ENCODE peak calls at places on chromosomes 6 and 20, in six cellular contexts. P is activated B cell treated with CpG ODN at 0.5 μM for 24 hours, G is HFF-Myc, U is natural killer cell, K is GM10248, L is nephron progenitor cell. I is an unnamed sample.
A peak's percentile ranks its signal among the peaks of the same experiment; 100 is the strongest.

GRCh38 chr20:991850-992249 is 10.3 kb downstream of the RSPO4 start:
- DNase-seq in P (no peak), G (no peak), U (no peak), K (no peak), L (no peak), I (no peak)

GRCh38 chr20:2217857-2218529 is 77.8 kb upstream of the TGM3 start:
- DNase-seq in P (peak; percentile 21), G (no peak), U (no peak), K (no peak), L (no peak), I (no peak)

GRCh38 chr6:16759646-16760535 is 1.4 kb downstream of the ATXN1 start:
- DNase-seq in P (peak; percentile 68), G (no peak), U (peak; percentile 75), K (peak; percentile 68), L (peak; percentile 83), I (peak; percentile 89)

GRCh38 chr20:63058696-63059335 is 52.1 kb upstream of the BHLHE23 start:
- DNase-seq in P (no peak), G (no peak), U (no peak), K (no peak), L (no peak), I (no peak)

GRCh38 chr6:29626948-29627761 is 5.8 kb downstream of the GABBR1 start:
- DNase-seq in P (no peak), G (no peak), U (no peak), K (no peak), L (peak; percentile 37), I (no peak)

GRCh38 chr6:37022135-37022863 is 16.8 kb downstream of the FGD2 start:
- DNase-seq in P (no peak), G (no peak), U (no peak), K (no peak), L (no peak), I (no peak)

GRCh38 chr6:75363304-75363703 is 78.7 kb upstream of the TMEM30A start:
- DNase-seq in P (no peak), G (no peak), U (no peak), K (no peak), L (no peak), I (no peak)

GRCh38 chr20:10523438-10523837 is 88.3 kb downstream of the SLX4IP start:
- DNase-seq in P (no peak), G (no peak), U (no peak), K (no peak), L (no peak), I (no peak)

GRCh38 chr6:37019065-37019450 is 13.6 kb downstream of the FGD2 start:
- DNase-seq in P (no peak), G (no peak), U (no peak), K (no peak), L (no peak), I (no peak)

GRCh38 chr6:13766201-13766634 is 48.1 kb downstream of the MCUR1 start:
- DNase-seq in P (no peak), G (no peak), U (no peak), K (no peak), L (no peak), I (no peak)

GRCh38 chr6:30164714-30165113 is 1.4 kb downstream of the TRIM15 start:
- DNase-seq in P (no peak), G (no peak), U (no peak), K (no peak), L (no peak), I (no peak)

GRCh38 chr6:3394671-3395070 is 62.2 kb downstream of the SLC22A23 start:
- DNase-seq in P (no peak), G (no peak), U (no peak), K (no peak), L (no peak), I (no peak)

GRCh38 chr20:19817017-19817416 is 59.0 kb downstream of the RIN2 start:
- DNase-seq in P (no peak), G (peak; percentile 75), U (no peak), K (no peak), L (no peak), I (no peak)

GRCh38 chr6:6003334-6004146 is 3.2 kb downstream of the NRN1 start:
- DNase-seq in P (no peak), G (no peak), U (no peak), K (no peak), L (peak; percentile 62), I (peak; percentile 73)

GRCh38 chr6:158642097-158642601 is 2.4 kb downstream of the DYNLT1 start:
- DNase-seq in P (no peak), G (no peak), U (no peak), K (no peak), L (no peak), I (no peak)

GRCh38 chr6:39684790-39685485 is 40.3 kb downstream of the KIF6 start:
- DNase-seq in P (no peak), G (no peak), U (no peak), K (no peak), L (no peak), I (no peak)

GRCh38 chr6:150310539-150310938 is 58.3 kb upstream of the IYD start:
- DNase-seq in P (no peak), G (no peak), U (no peak), K (no peak), L (no peak), I (no peak)

GRCh38 chr6:56387621-56388413 is 140.4 kb upstream of the COL21A1 start:
- DNase-seq in P (no peak), G (no peak), U (no peak), K (no peak), L (no peak), I (no peak)

GRCh38 chr20:361562-361961 is 14.7 kb downstream of the NRSN2 start:
- DNase-seq in P (no peak), G (no peak), U (no peak), K (no peak), L (no peak), I (no peak)

GRCh38 chr6:168380956-168381605 is 59.9 kb upstream of the SMOC2 start:
- DNase-seq in P (no peak), G (no peak), U (no peak), K (no peak), L (no peak), I (no peak)

GRCh38 chr6:44951253-44951656 is 376.9 kb upstream of the RUNX2 start:
- DNase-seq in P (no peak), G (no peak), U (no peak), K (no peak), L (no peak), I (no peak)

GRCh38 chr6:164370773-164371172 is 938.6 kb downstream of the C6orf118 start:
- DNase-seq in P (no peak), G (no peak), U (no peak), K (no peak), L (no peak), I (no peak)

GRCh38 chr6:131013495-131013894 is 49.5 kb downstream of the EPB41L2 start:
- DNase-seq in P (no peak), G (peak; percentile 75), U (no peak), K (no peak), L (no peak), I (no peak)

GRCh38 chr6:111765681-111766523 is 107.3 kb downstream of the FYN start:
- DNase-seq in P (no peak), G (no peak), U (no peak), K (no peak), L (no peak), I (no peak)

GRCh38 chr20:21496452-21496851 is 17.4 kb downstream of the NKX2-2 start:
- DNase-seq in P (no peak), G (no peak), U (no peak), K (no peak), L (no peak), I (no peak)

GRCh38 chr6:41100871-41101287 is 28.1 kb downstream of the NFYA start:
- DNase-seq in P (no peak), G (no peak), U (no peak), K (no peak), L (no peak), I (no peak)

GRCh38 chr6:43737272-43738081 is 32.5 kb upstream of the VEGFA start:
- DNase-seq in P (no peak), G (no peak), U (no peak), K (no peak), L (no peak), I (no peak)
- TF ChIP-seq CTCF in P (no peak), G (no peak), U (no peak), K (no peak), L (no peak), I (no peak)

DNA sequence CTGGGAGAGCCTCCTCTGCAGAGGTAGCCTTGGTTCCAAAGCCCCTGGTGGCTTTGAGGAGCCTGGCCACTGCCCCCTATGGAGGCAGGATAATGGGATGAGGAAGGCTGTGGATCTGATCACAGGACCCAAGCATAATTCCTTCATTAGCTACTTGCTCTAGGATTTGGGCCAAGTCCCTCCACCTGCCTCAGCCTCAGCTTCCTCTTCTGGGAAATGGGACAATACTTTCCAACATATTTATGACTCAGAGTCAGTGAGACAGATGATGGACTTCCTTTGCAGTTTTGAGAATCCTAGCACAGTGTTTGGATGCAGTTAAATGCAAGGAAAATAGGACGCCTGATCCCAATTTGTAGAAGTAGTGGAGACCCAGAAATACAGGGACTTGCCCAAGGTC is 63.8 kb upstream of the MYL9 start:
- DNase-seq in P (no peak), G (no peak), U (no peak), K (no peak), L (no peak), I (no peak)
- TF ChIP-seq CTCF in P (no peak), G (no peak), U (no peak), K (no peak), L (no peak), I (no peak)

DNA sequence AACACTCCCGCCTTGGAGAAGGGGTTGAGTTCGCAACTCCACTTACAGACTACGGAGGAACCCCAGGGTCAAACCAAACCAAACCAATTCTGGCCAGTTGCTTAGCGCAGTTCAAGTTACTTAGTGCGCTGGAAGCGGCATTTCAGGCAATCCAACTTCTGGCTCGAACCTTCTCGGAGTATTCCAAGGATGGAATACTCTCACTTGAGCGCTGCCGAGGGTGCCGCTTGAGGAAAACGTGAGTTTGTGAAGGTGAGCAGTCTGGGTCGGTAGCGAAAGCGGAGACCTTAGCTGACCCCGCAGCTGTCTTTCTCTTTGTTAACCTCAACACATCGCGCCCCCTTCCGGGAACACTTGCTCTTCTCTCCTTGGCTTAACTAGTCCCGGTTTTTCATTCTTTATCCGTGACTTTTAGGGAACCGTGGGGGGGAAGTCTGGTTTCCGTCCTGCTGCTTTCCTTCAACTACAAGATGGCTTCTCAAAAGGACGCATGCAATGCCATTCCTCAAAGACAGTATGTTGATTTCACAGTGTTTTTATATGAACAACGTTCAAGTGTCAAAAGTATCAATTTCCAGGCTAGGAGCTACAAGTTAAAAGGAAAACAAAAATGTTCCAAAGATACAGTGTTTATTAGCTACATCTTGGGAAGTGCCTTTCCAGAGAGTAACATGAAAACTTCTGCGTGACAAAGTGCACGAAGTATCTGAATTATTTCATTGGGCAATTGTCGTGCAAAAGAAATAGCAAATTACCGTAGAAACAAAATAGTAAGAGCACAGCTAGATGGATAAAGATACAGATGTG is 742 bp upstream of the PNISR start:
- DNase-seq in P (peak; percentile 56), G (peak; percentile 73), U (peak; percentile 56), K (peak; percentile 54), L (peak; percentile 82), I (peak; percentile 81)
- TF ChIP-seq CTCF in P (no peak), G (peak; percentile 45), U (peak; percentile 22), K (peak; percentile 47), L (peak; percentile 42), I (peak; percentile 66)

DNA sequence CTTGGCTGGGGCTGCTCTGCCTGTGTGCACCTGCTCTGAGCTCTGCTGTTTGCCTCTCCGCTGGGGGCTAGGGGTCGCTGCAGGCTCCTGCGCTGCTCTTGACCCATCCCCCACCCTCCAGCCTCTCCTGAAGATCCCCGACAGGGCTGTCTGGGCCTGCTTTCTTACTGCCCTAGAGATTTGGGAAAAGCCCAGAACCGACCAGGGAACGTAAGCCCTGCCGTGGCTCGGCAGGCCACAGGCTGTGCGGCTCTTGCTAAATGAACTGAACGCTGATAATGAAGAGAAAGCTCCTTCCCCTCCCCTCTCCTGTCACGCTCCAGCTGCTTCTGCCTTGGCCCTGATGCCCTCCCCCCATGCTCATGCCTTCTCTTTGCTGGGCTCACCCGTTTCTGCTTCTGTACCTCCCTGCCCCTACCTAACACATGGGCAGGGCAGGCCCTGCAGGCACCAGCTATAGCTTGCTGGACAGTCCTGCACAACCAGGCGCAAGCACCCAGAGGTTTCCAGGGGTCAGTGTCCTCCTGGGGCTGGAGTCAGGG is 32.0 kb upstream of the PCMTD2 start:
- DNase-seq in P (no peak), G (no peak), U (no peak), K (no peak), L (peak; percentile 80), I (no peak)
- TF ChIP-seq CTCF in P (no peak), G (peak; percentile 37), U (no peak), K (no peak), L (peak; percentile 60), I (peak; percentile 65)

I was measured in type B pancreatic cell.